ENCODE peak calls at places on chromosomes 11 and 22, in seven cellular contexts. Z, N, O, E, G, A and H are unnamed samples.

GRCh38 chr22:45819305-45819704 is 147.7 kb downstream of the ATXN10 start:
- DNase-seq in N (no peak), O (no peak), E (no peak), A (no peak), G (no peak), Z (no peak), H (no peak)

GRCh38 chr22:45777046-45777851 is 105.6 kb downstream of the ATXN10 start:
- DNase-seq in O (no peak), N (no peak), A (peak), E (no peak), G (no peak), Z (no peak), H (no peak)

GRCh38 chr22:16594026-16594425 is 1.4 kb upstream of the CCT8L2 start:
- DNase-seq in E (no peak), Z (no peak), N (no peak), A (no peak), O (no peak), G (no peak), H (no peak)

GRCh38 chr22:48757581-48757980 is 1070.1 kb downstream of the BRD1 start:
- DNase-seq in A (no peak), Z (no peak), O (peak), G (no peak), E (no peak), N (no peak), H (no peak)

GRCh38 chr11:103735497-103736032 is 300.9 kb upstream of the DDI1 start:
- DNase-seq in E (no peak), O (no peak), Z (no peak), G (no peak), A (peak), N (no peak), H (no peak)

GRCh38 chr11:127859941-127860354 is 727.4 kb downstream of the ETS1 start:
- DNase-seq in O (no peak), G (no peak), Z (no peak), A (peak), E (no peak), N (no peak), H (no peak)

GRCh38 chr11:118462178-118462577 is 25.9 kb downstream of the KMT2A start:
- DNase-seq in A (no peak), N (no peak), O (no peak), G (no peak), E (no peak), Z (no peak), H (no peak)

GRCh38 chr11:94762208-94762607 is 5.9 kb upstream of the AMOTL1 start:
- DNase-seq in N (no peak), G (no peak), E (peak), A (no peak), Z (no peak), O (no peak), H (no peak)

GRCh38 chr11:126497581-126498109 is 142.2 kb downstream of the ST3GAL4 start:
- DNase-seq in N (no peak), E (no peak), G (no peak), Z (no peak), O (no peak), A (no peak), H (no peak)

GRCh38 chr11:74966651-74967050 is 17.6 kb downstream of the SPCS2 start:
- DNase-seq in A (peak), O (no peak), E (no peak), G (no peak), N (no peak), Z (no peak), H (no peak)

GRCh38 chr11:128424867-128425285 is 162.5 kb downstream of the ETS1 start:
- DNase-seq in Z (no peak), E (no peak), O (no peak), A (peak), N (peak), G (no peak), H (no peak)

GRCh38 chr11:109946322-109946846 is 146.8 kb upstream of the ZC3H12C start:
- DNase-seq in N (peak), G (peak), E (peak), Z (peak), O (peak), A (peak), H (peak)

GRCh38 chr11:119754656-119755350 is 25.8 kb upstream of the NECTIN1 start:
- DNase-seq in N (no peak), G (no peak), E (no peak), Z (no peak), O (no peak), A (no peak), H (no peak)

GRCh38 chr11:8110396-8110795 is 29.4 kb downstream of the TUB start:
- DNase-seq in N (no peak), Z (no peak), G (no peak), E (no peak), A (no peak), O (no peak), H (no peak)

GRCh38 chr22:18997306-18997924 is 61.3 kb upstream of the PRODH start:
- DNase-seq in N (no peak), E (no peak), G (no peak), Z (no peak), A (no peak), O (no peak), H (no peak)

GRCh38 chr22:37269930-37270678 is 12.2 kb upstream of the CYTH4 start:
- DNase-seq in G (no peak), E (no peak), A (no peak), Z (no peak), O (no peak), N (no peak), H (no peak)

GRCh38 chr22:37267661-37268413 is 14.5 kb upstream of the CYTH4 start:
- DNase-seq in E (no peak), O (no peak), A (no peak), G (no peak), Z (no peak), N (no peak), H (no peak)

GRCh38 chr22:37266581-37267127 is 15.7 kb upstream of the CYTH4 start:
- DNase-seq in O (no peak), A (no peak), E (no peak), Z (no peak), N (no peak), G (no peak), H (no peak)

GRCh38 chr22:37263966-37264887 is 18.1 kb upstream of the CYTH4 start:
- DNase-seq in E (no peak), G (no peak), A (no peak), N (no peak), O (no peak), Z (no peak), H (no peak)

DNA sequence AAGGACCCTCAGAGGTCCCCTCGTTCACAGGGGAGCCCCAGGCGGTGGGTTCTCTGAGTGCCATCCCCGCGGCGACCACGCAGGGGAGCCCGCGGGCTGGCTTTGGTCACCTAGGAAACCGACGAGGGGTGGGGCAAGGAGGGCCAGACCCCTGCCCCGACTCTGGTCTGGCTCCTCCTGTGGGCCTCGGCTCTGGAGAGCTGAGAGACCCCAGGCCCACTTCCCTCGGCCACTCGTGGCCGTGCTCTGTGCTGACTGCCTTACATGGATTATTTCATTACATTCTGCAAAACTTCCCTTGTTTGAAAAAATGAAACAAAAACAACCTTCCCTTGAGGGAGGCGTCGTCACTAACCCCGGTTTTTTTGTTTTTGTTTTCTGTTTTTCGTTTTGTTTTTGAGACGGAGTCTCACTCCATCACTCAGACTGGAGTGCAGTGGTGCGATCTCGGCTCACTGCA is 15.2 kb upstream of the CYTH4 start:
- DNase-seq in N (peak), A (no peak), O (peak), E (peak), Z (no peak), G (peak), H (peak)
- TF ChIP-seq CTCF in N (peak), A (peak), O (peak), E (peak), Z (peak), G (peak), H (peak)

GRCh38 chr11:90310210-90310609 is 87.4 kb upstream of the CHORDC1 start:
- DNase-seq in Z (no peak), O (no peak), N (no peak), G (no peak), A (no peak), E (no peak), H (no peak)
- TF ChIP-seq CTCF in Z (no peak), O (no peak), N (no peak), G (no peak), A (no peak), E (no peak), H (no peak)

DNA sequence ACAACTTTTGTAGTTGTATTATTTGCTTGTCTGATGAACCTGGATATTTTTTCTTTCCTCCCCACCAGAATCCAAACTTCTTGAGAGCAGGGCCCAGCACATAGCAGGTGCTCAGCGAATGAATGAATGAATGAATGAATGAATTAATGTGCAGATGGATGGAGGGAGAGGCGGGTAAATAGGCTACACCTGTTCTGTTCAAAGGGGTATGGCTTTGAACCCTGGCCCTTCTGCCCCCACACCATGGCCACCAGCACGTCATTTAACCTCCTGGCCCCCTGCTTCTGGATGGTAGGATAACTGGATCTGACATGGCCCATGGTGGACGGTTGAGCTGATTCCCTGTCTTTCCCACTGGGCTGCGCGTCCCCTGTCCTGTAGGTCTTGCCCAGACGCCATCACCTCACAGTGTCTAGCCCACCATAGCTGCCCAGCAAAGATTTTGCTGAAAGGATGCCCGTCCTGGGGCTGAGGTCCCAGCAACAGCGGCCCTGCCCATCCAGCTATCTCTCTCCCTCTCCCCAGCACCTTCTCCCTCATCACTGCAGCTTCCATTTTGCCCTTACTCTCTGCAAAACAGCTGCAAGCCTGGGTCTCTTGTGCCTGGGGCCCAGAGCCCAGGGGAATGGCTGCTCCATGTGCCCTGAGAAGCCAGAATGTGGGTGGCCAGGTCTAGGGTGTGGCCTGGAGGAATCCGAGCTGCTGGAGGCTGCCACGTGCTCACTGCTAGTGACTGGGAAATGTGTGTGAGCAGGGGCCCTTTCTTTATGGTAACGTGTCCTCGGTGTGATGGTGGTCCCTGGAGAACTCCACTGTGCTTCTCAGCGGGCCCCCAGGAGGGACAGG is 49.3 kb upstream of the LINC01488 start:
- DNase-seq in N (no peak), A (no peak), O (no peak), E (no peak), G (no peak), Z (no peak), H (no peak)
- TF ChIP-seq CTCF in N (no peak), A (no peak), O (no peak), E (no peak), G (no peak), Z (no peak), H (no peak)

GRCh38 chr11:61726775-61727174 is 25.7 kb upstream of the MYRF start:
- DNase-seq in G (no peak), O (no peak), Z (no peak), N (no peak), E (no peak), A (no peak), H (no peak)

GRCh38 chr11:61728940-61729219 is 23.6 kb upstream of the MYRF start:
- DNase-seq in N (no peak), A (peak), E (no peak), O (no peak), Z (no peak), G (no peak), H (no peak)

GRCh38 chr11:61727401-61727811 is 25.0 kb upstream of the MYRF start:
- DNase-seq in N (no peak), O (no peak), Z (no peak), A (no peak), E (no peak), G (no peak), H (no peak)

GRCh38 chr11:61730222-61730994 is 22.0 kb upstream of the MYRF start:
- DNase-seq in A (no peak), N (no peak), Z (peak), G (no peak), E (no peak), O (no peak), H (no peak)

DNA sequence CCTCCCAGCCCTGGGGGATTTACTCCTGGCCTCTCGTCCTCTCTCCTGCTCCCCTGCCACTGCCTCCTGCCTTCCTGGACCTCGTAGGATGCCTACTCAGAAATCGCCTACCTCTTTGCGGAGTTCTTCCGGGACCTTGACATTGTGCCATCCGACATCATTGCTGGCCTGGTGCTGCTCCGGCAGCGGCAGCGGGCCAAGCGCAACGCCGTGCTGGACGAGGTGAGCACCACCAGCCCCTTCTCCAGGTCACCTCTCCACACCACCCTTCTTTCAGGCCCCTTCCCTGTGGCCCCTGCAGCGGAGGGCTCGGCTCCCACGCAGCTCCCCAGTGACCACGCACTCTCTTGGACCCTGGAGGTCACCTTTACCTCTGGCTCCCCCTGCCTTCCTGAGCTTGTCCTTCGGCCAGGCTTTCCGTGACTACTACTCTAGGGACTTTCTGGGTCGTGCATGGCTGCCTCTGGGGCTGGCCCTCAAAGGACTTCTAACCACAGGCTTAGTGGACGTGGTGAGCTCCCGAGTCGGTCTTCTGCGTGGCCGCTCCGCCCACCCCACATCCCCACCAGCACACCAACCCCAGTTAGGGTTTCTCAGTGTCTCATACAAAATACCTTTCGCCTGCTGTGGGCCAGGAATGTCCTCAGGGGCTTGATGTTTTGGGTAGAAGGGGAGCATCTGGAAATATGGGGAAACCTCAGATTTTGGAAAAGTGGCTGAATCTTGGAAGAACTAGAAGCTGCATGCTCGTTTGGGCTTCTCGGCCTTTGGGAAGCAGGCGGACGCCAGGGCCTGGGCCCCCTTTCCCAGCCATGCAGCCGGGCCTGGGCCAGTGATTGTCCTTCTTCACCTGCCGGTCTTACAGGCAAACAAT is 24.1 kb upstream of the MYRF start:
- DNase-seq in O (no peak), E (no peak), Z (no peak), A (peak), N (peak), G (no peak), H (no peak)
- TF ChIP-seq CTCF in O (no peak), E (no peak), Z (no peak), A (no peak), N (no peak), G (no peak), H (no peak)

GRCh38 chr11:975824-976223 is 50.2 kb downstream of the AP2A2 start:
- DNase-seq in O (no peak), E (peak), Z (no peak), G (peak), N (peak), A (peak), H (no peak)
- TF ChIP-seq CTCF in O (peak), E (peak), Z (no peak), G (peak), N (no peak), A (no peak), H (no peak)

GRCh38 chr11:61429691-61430582 is at the start of the genes CPSF7 and SDHAF2:
- DNase-seq in G (peak), Z (peak), N (peak), A (peak), E (peak), O (peak), H (peak)
- TF ChIP-seq CTCF in G (no peak), Z (no peak), N (no peak), A (no peak), E (no peak), O (no peak), H (no peak)

DNA sequence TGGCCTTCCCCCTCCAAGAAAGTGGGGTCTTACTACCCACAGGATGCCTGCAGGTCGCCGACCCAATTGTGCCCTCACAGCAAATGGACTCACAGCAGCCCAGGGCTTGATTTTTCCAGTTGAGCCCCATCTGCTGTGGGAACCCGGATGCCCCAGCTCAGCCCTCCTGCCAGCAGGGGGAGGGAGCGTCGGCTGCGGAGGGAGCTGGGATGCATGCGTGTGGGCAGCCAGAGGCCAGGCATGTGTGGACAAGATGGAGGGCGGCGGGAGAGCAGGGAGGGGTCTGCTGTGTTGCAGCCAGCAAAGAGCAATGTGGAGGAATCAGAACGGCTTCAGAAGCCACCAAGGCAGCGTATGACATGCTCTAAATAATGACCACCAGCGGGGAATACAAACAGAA is 41.0 kb upstream of the EIF3D start:
- DNase-seq in Z (no peak), G (peak), O (no peak), E (peak), N (peak), A (peak), H (peak)
- TF ChIP-seq CTCF in Z (no peak), G (peak), O (peak), E (peak), N (no peak), A (peak), H (peak)